ENCODE peak calls at places on chromosomes 3 and 15, in nine cellular contexts. H, I, U, S, D, Z, M, F and J are unnamed samples.

GRCh38 chr15:71374607-71375352 is 259.5 kb downstream of the THSD4 start:
- DNase-seq in H (no peak), I (no peak), U (no peak), S (no peak), D (no peak), Z (no peak), M (no peak), F (no peak), J (no peak)

GRCh38 chr3:170862618-170863374 is 7.2 kb downstream of the RPL22L1 start:
- DNase-seq in H (no peak), I (no peak), U (peak; percentile 20), S (no peak), D (no peak), Z (no peak), M (no peak), F (no peak), J (no peak)

GRCh38 chr15:63086271-63086670 is 35.4 kb upstream of the LACTB start:
- DNase-seq in H (no peak), I (no peak), U (no peak), S (no peak), D (no peak), Z (no peak), M (no peak), F (no peak), J (no peak)

GRCh38 chr3:182092662-182093262 is 381.0 kb downstream of the SOX2 start:
- DNase-seq in H (peak; percentile 70), I (peak; percentile 78), U (peak; percentile 50), S (no peak), D (no peak), Z (no peak), M (no peak), F (no peak), J (no peak)

GRCh38 chr3:171162986-171163723 is 136.6 kb upstream of the SLC2A2 start:
- DNase-seq in H (peak; percentile 35), I (no peak), U (peak; percentile 71), S (no peak), D (no peak), Z (no peak), M (no peak), F (no peak), J (no peak)

GRCh38 chr3:142315083-142315482 is 89.7 kb upstream of the GK5 start:
- DNase-seq in H (no peak), I (no peak), U (no peak), S (peak; percentile 67), D (no peak), Z (no peak), M (no peak), F (no peak), J (no peak)

GRCh38 chr15:44137750-44138149 is 57.3 kb downstream of the FRMD5 start:
- DNase-seq in H (no peak), I (no peak), U (no peak), S (no peak), D (no peak), Z (no peak), M (no peak), F (no peak), J (no peak)

GRCh38 chr3:152444029-152444641 is 175.4 kb downstream of the MBNL1 start:
- DNase-seq in H (peak; percentile 71), I (no peak), U (peak; percentile 83), S (no peak), D (no peak), Z (no peak), M (no peak), F (no peak), J (no peak)

GRCh38 chr3:137134431-137134830 is 176.6 kb downstream of the IL20RB start:
- DNase-seq in H (no peak), I (no peak), U (no peak), S (no peak), D (no peak), Z (no peak), M (no peak), F (no peak), J (no peak)

GRCh38 chr15:93166675-93167074 is 77.7 kb upstream of the RGMA start:
- DNase-seq in H (no peak), I (no peak), U (no peak), S (no peak), D (no peak), Z (no peak), M (no peak), F (no peak), J (no peak)

GRCh38 chr15:20341901-20342605 is 199.5 kb downstream of the GOLGA6L6 start:
- DNase-seq in H (no peak), I (peak; percentile 72), U (no peak), S (no peak), D (peak; percentile 89), Z (no peak), M (peak; percentile 79), F (peak; percentile 27), J (no peak)

GRCh38 chr3:196219194-196219969 is 3.0 kb downstream of the SLC51A start:
- DNase-seq in H (peak; percentile 59), I (peak; percentile 66), U (peak; percentile 76), S (peak; percentile 62), D (peak; percentile 85), Z (no peak), M (peak; percentile 40), F (peak; percentile 43), J (peak; percentile 20)

GRCh38 chr3:13288732-13289718 is 131.1 kb downstream of the NUP210 start:
- DNase-seq in H (no peak), I (no peak), U (no peak), S (no peak), D (no peak), Z (no peak), M (no peak), F (no peak), J (no peak)

GRCh38 chr3:65033577-65033976 is 345.8 kb upstream of the ADAMTS9 start:
- DNase-seq in H (no peak), I (no peak), U (no peak), S (no peak), D (no peak), Z (no peak), M (no peak), F (no peak), J (no peak)

GRCh38 chr3:106688463-106688862 is 688.8 kb upstream of the CCDC54 start:
- DNase-seq in H (no peak), I (no peak), U (no peak), S (peak; percentile 68), D (no peak), Z (no peak), M (no peak), F (no peak), J (no peak)

GRCh38 chr3:194025119-194025518 is 110.8 kb upstream of the HES1 start:
- DNase-seq in H (no peak), I (no peak), U (no peak), S (no peak), D (no peak), Z (no peak), M (no peak), F (no peak), J (no peak)

GRCh38 chr3:167880183-167880582 is 144.7 kb downstream of the SERPINI1 start:
- DNase-seq in H (no peak), I (no peak), U (no peak), S (no peak), D (no peak), Z (no peak), M (no peak), F (no peak), J (no peak)

GRCh38 chr3:11832964-11833621 is 13.6 kb downstream of the TAMM41 start:
- DNase-seq in H (no peak), I (peak; percentile 64), U (no peak), S (no peak), D (no peak), Z (no peak), M (no peak), F (no peak), J (no peak)

GRCh38 chr3:22353126-22353525 is 602.1 kb upstream of the ZNF385D start:
- DNase-seq in H (no peak), I (no peak), U (no peak), S (no peak), D (no peak), Z (no peak), M (no peak), F (no peak), J (no peak)

GRCh38 chr15:87736921-87737389 is 519.6 kb downstream of the NTRK3 start:
- DNase-seq in H (no peak), I (no peak), U (no peak), S (no peak), D (no peak), Z (no peak), M (no peak), F (no peak), J (no peak)

GRCh38 chr3:114253505-114253904 is 16.1 kb upstream of the ZNF80 start:
- DNase-seq in H (no peak), I (no peak), U (no peak), S (no peak), D (no peak), Z (no peak), M (no peak), F (no peak), J (no peak)

GRCh38 chr3:22236490-22237271 is 485.7 kb upstream of the ZNF385D start:
- DNase-seq in H (no peak), I (no peak), U (no peak), S (no peak), D (no peak), Z (no peak), M (no peak), F (no peak), J (no peak)

GRCh38 chr15:89649716-89650115 is 5.6 kb downstream of the KIF7 start:
- DNase-seq in H (no peak), I (no peak), U (no peak), S (no peak), D (peak; percentile 39), Z (no peak), M (peak; percentile 11), F (no peak), J (no peak)

GRCh38 chr3:119352863-119353527 is 58.8 kb downstream of the ARHGAP31 start:
- DNase-seq in H (peak; percentile 67), I (no peak), U (peak; percentile 73), S (peak; percentile 52), D (no peak), Z (no peak), M (no peak), F (no peak), J (no peak)

GRCh38 chr3:172787746-172788145 is 37.2 kb downstream of the ECT2 start:
- DNase-seq in H (no peak), I (no peak), U (no peak), S (peak; percentile 16), D (no peak), Z (no peak), M (no peak), F (no peak), J (no peak)

GRCh38 chr15:41797194-41797593 is 22.9 kb downstream of the MAPKBP1 start:
- DNase-seq in H (no peak), I (no peak), U (no peak), S (no peak), D (no peak), Z (peak; percentile 30), M (no peak), F (no peak), J (no peak)

GRCh38 chr15:83449250-83449671 is 2.1 kb downstream of the SH3GL3 start:
- DNase-seq in H (no peak), I (peak; percentile 46), U (no peak), S (no peak), D (peak; percentile 28), Z (no peak), M (no peak), F (no peak), J (no peak)

GRCh38 chr3:129240436-129240835 is 9.0 kb upstream of the COPG1 start:
- DNase-seq in H (no peak), I (no peak), U (no peak), S (no peak), D (no peak), Z (no peak), M (no peak), F (no peak), J (no peak)

GRCh38 chr3:126130981-126131750 is 47.2 kb upstream of the SLC41A3 start:
- DNase-seq in H (no peak), I (peak; percentile 4), U (no peak), S (no peak), D (no peak), Z (no peak), M (peak; percentile 14), F (no peak), J (no peak)

GRCh38 chr3:139388077-139388476 is 1.4 kb downstream of the COPB2 start:
- DNase-seq in H (no peak), I (no peak), U (no peak), S (no peak), D (no peak), Z (no peak), M (no peak), F (no peak), J (no peak)

GRCh38 chr3:149247929-149248691 is 26.5 kb upstream of the CP start:
- DNase-seq in H (peak; percentile 49), I (peak; percentile 57), U (peak; percentile 76), S (no peak), D (no peak), Z (peak; percentile 59), M (no peak), F (no peak), J (no peak)